ENCODE peak calls at places on chromosomes 7 and 10, in eight cellular contexts. I is K562, P is HFFc6, A is GM13977, X is cardiac fibroblast, K is MCF 10A, Z is adrenal gland, S is tibial nerve. T is an unnamed sample.
A peak's percentile ranks its signal among the peaks of the same experiment; 100 is the strongest.

GRCh38 chr7:143299840-143300239 is 11.7 kb downstream of the CASP2 start:
- DNase-seq in X (peak; percentile 20), S (no peak), P (no peak), Z (peak; percentile 57), I (peak; percentile 61), K (peak; percentile 45), A (no peak), T (no peak)

GRCh38 chr7:46583606-46584005 is 662.5 kb upstream of the IGFBP3 start:
- DNase-seq in P (peak; percentile 68), Z (no peak), X (peak; percentile 79), S (no peak), A (no peak), K (peak; percentile 53), I (no peak), T (no peak)

GRCh38 chr7:94043299-94043698 is 39.1 kb upstream of the BET1 start:
- DNase-seq in X (peak; percentile 91), I (no peak), Z (no peak), S (no peak), K (peak; percentile 75), A (no peak), P (peak; percentile 74), T (no peak)

GRCh38 chr7:152462995-152463713 is 27.4 kb upstream of the KMT2C start:
- DNase-seq in K (no peak), A (no peak), X (peak; percentile 50), Z (no peak), P (peak; percentile 28), S (no peak), I (peak; percentile 58), T (no peak)

GRCh38 chr10:31034041-31034918 is 2.6 kb upstream of the ZNF438 start:
- DNase-seq in X (peak; percentile 96), A (no peak), I (no peak), K (peak; percentile 69), P (peak; percentile 89), Z (no peak), S (no peak), T (no peak)

GRCh38 chr7:140165422-140165821 is 11.4 kb downstream of the KDM7A start:
- DNase-seq in P (peak; percentile 52), S (no peak), A (no peak), K (peak; percentile 78), Z (no peak), X (peak; percentile 85), I (no peak), T (no peak)

GRCh38 chr7:115198143-115198542 is 276.2 kb downstream of the MDFIC start:
- DNase-seq in Z (no peak), P (no peak), A (no peak), I (no peak), X (peak; percentile 5), S (no peak), K (no peak), T (no peak)

GRCh38 chr10:118340486-118340885 is 1.6 kb downstream of the FAM204A start:
- DNase-seq in A (no peak), Z (no peak), P (no peak), X (no peak), K (no peak), S (no peak), I (peak; percentile 8), T (no peak)

GRCh38 chr10:1610986-1611770 is 126.1 kb downstream of the ADARB2 start:
- DNase-seq in Z (no peak), X (no peak), P (no peak), K (no peak), S (no peak), A (no peak), I (no peak), T (peak; percentile 27)

DNA sequence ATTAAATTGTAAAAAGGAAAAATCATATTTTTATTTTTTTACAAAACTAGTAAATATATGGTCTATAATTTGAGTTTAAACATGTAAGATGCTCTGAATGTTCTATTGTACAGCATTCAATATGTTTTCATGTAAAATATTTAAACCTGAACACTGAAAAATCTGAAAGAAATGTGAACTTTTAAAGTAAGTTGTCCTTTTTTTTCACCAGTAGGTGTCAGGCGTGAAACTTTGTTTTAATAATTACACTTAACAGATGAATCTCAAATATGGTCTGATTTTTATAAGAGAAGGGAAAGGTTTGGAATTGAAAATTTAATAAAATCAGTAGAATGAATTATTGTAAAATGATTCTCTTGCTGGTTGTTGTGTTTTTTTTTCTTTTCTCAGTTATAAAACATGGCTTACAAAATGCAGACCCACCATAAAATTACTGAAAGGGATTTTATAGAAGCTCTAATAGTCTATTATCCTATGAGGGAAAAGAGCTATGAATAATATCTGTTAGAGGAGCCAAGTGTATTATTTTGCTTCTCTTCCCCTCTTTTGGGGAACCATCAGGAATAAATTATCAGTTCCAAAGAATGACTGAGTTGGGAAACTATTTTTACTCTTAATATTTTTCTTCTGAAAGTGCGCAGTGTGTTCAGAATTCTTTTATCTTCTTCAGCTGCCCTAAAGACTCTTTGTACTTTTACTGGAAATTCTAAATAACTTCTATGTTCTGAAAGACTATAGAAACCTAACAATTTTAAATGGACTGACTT is 217.7 kb upstream of the FZD1 start:
- DNase-seq in Z (no peak), P (no peak), S (no peak), I (no peak), K (no peak), X (peak; percentile 23), A (no peak), T (no peak)
- TF ChIP-seq CTCF in Z (peak; percentile 24), P (peak; percentile 80), S (peak; percentile 15), I (peak; percentile 20), K (peak; percentile 37), X (peak; percentile 20), A (peak; percentile 29), T (peak; percentile 69)

DNA sequence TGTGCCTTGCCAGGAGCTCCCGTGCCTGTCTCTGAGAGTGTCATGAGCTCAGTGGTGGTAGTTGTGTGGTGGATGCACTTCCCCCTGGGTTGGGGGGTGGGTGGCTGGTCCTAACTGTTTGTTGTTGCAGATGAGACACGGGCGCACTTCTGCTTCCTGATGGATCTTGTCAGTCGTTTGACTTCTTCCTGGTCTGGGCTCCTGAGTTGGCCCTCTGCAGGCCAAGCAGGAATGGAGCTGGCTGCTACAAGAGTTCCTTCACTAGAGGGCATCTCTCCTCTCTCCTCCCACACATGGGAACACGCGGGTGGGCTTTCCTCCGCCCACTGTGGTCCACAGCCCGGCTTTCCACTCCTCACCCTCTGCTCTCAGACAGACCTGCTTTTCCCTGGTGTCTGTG is 82.0 kb downstream of the BMS1 start:
- DNase-seq in K (peak; percentile 1), X (peak; percentile 9), A (no peak), I (no peak), S (no peak), P (peak; percentile 28), Z (no peak), T (no peak)
- TF ChIP-seq CTCF in K (no peak), X (peak; percentile 39), A (peak; percentile 5), I (peak; percentile 83), S (no peak), P (peak; percentile 70), Z (peak; percentile 14), T (peak; percentile 53)

GRCh38 chr10:61904711-61905445 is 3.4 kb downstream of the ARID5B start:
- DNase-seq in P (peak; percentile 75), A (peak; percentile 59), S (no peak), X (peak; percentile 88), K (peak; percentile 91), Z (peak; percentile 47), I (peak; percentile 50), T (no peak)

GRCh38 chr10:61905837-61906236 is 4.3 kb downstream of the ARID5B start:
- DNase-seq in X (no peak), K (no peak), I (no peak), S (no peak), A (no peak), P (no peak), Z (no peak), T (no peak)

GRCh38 chr10:61906502-61906901 is 5.0 kb downstream of the ARID5B start:
- DNase-seq in I (no peak), Z (no peak), S (no peak), X (no peak), A (no peak), K (no peak), P (no peak), T (no peak)

GRCh38 chr10:61903991-61904350 is 2.5 kb downstream of the ARID5B start:
- DNase-seq in X (no peak), K (no peak), A (no peak), S (no peak), P (no peak), Z (no peak), I (no peak), T (no peak)

GRCh38 chr10:61905446-61905725 is 3.9 kb downstream of the ARID5B start:
- DNase-seq in Z (no peak), K (no peak), X (no peak), I (no peak), P (no peak), S (no peak), A (no peak), T (no peak)
- TF ChIP-seq CTCF in Z (no peak), K (no peak), X (no peak), I (no peak), P (no peak), S (no peak), A (no peak), T (no peak)

DNA sequence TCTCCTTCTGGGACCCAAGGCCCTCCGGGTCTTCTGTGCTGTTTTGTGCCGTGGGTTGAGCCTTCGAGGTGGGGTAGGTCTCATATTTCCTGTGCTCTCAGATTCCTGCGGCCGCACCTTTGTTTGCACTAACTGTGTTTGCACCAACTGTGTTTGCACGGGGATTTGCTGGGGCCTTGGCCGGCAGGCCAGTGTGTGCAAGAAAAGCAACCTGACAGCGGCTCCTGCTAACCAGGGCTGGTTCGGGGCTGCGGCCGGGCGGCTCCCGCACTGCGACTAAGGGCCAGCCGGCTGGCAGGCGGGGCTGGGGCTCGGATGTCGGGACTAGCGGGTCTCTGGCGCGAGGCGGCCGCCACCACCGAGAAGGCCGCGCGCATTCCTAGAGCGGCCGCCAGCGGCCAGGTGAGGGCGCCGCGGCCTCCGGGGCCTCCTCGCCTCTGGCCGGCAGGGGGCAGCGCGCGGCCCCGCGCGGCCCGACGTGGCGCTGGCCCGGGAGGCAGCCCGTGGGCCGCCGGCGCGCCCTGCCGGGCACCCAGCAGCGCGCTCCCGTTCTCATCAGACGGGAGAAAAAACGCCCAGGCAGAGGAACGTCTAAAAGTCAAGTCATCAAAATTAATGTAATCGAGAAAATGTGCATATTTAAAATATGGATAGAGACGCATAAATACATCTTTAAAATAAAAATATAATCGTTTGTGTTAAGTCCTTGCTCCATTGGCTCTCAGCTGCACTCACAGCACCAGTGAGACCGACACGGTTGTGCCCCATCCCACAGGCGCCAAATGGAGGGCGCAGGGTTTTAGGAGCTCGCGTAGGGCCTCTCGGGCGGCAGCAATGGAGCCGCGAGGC is 38.6 kb downstream of the ZNF777 start:
- DNase-seq in A (peak; percentile 97), P (no peak), S (no peak), X (peak; percentile 68), I (peak; percentile 98), K (peak; percentile 69), Z (peak; percentile 51), T (peak; percentile 80)
- TF ChIP-seq CTCF in A (peak; percentile 99), P (peak; percentile 68), S (peak; percentile 78), X (peak; percentile 22), I (peak; percentile 99), K (peak; percentile 39), Z (no peak), T (peak; percentile 70)

GRCh38 chr10:11411926-11412545 is 199.4 kb downstream of the USP6NL start:
- DNase-seq in I (no peak), P (no peak), S (no peak), Z (no peak), A (no peak), K (no peak), X (peak; percentile 10), T (no peak)
- TF ChIP-seq CTCF in I (peak; percentile 47), P (no peak), S (no peak), Z (no peak), A (peak; percentile 19), K (no peak), X (peak; percentile 18), T (peak; percentile 40)